ENCODE peak calls at places on chromosomes 2 and 18, in six cellular contexts. Q is body of pancreas, H is AG09309, V is retinal pigment epithelial cell, B is tibial artery, X is heart left ventricle. I is an unnamed sample.

GRCh38 chr2:43133336-43133707 is 93.1 kb downstream of the ZFP36L2 start:
- DNase-seq in H (no peak), B (no peak), Q (no peak), X (no peak), V (no peak), I (no peak)

GRCh38 chr2:197008229-197008628 is 81.7 kb upstream of the PGAP1 start:
- DNase-seq in B (no peak), V (no peak), H (peak), X (no peak), Q (no peak), I (peak)

GRCh38 chr18:10798727-10799435 is 273.1 kb downstream of the NAPG start:
- DNase-seq in V (peak), H (no peak), B (no peak), Q (peak), X (no peak), I (no peak)

GRCh38 chr2:198401644-198402043 is 597.3 kb downstream of the PLCL1 start:
- DNase-seq in X (no peak), Q (no peak), H (no peak), B (no peak), V (no peak), I (no peak)

GRCh38 chr2:95087379-95087778 is 34.2 kb downstream of the MRPS5 start:
- DNase-seq in B (no peak), H (no peak), V (no peak), X (no peak), Q (no peak), I (no peak)

GRCh38 chr2:96114903-96115581 is 1.3 kb downstream of the ADRA2B start:
- DNase-seq in X (no peak), Q (no peak), V (no peak), H (no peak), B (no peak), I (no peak)

GRCh38 chr2:143696651-143697050 is 567.4 kb downstream of the ARHGAP15 start:
- DNase-seq in H (no peak), B (no peak), V (no peak), X (no peak), Q (no peak), I (no peak)

GRCh38 chr2:214651451-214651850 is 158.0 kb downstream of the BARD1 start:
- DNase-seq in H (no peak), X (no peak), B (no peak), V (no peak), Q (no peak), I (no peak)

GRCh38 chr2:229245013-229245412 is 26.1 kb downstream of the PID1 start:
- DNase-seq in Q (no peak), B (no peak), V (no peak), H (no peak), X (no peak), I (peak)

GRCh38 chr2:19568809-19569208 is 210.4 kb upstream of the OSR1 start:
- DNase-seq in B (no peak), V (no peak), H (no peak), Q (no peak), X (no peak), I (no peak)

GRCh38 chr2:232563580-232563979 is 13.1 kb downstream of the EIF4E2 start:
- DNase-seq in H (no peak), B (no peak), X (no peak), Q (no peak), V (no peak), I (peak)

GRCh38 chr2:138997849-138998517 is 217.8 kb upstream of the NXPH2 start:
- DNase-seq in X (no peak), V (no peak), Q (no peak), B (no peak), H (no peak), I (peak)

GRCh38 chr2:230319211-230319862 is 7.7 kb upstream of the SP140L start:
- DNase-seq in B (no peak), H (no peak), X (no peak), Q (no peak), V (no peak), I (no peak)

GRCh38 chr18:34222025-34222395 is 2.7 kb downstream of the NOL4 start:
- DNase-seq in V (no peak), X (no peak), B (no peak), Q (no peak), H (no peak), I (peak)

GRCh38 chr2:157257312-157258252 is at the start of gene GALNT5:
- DNase-seq in V (no peak), X (no peak), B (no peak), H (no peak), Q (peak), I (peak)

GRCh38 chr2:118179445-118179844 is 91.2 kb downstream of the INSIG2 start:
- DNase-seq in X (no peak), Q (no peak), H (no peak), V (peak), B (no peak), I (no peak)

GRCh38 chr2:151826737-151827157 is 1.5 kb downstream of the ARL5A start:
- DNase-seq in H (no peak), B (no peak), X (no peak), Q (no peak), V (no peak), I (peak)

GRCh38 chr2:79219383-79219988 is 59.9 kb upstream of the REG3A start:
- DNase-seq in B (no peak), V (no peak), H (peak), Q (peak), X (no peak), I (peak)

GRCh38 chr2:100721693-100722092 is 98.2 kb upstream of the NPAS2 start:
- DNase-seq in Q (no peak), V (no peak), X (no peak), H (no peak), B (no peak), I (no peak)

GRCh38 chr2:207223051-207223450 is 57.3 kb upstream of the KLF7 start:
- DNase-seq in B (no peak), V (no peak), H (peak), Q (no peak), X (no peak), I (peak)

GRCh38 chr2:152468832-152469692 is 134.1 kb downstream of the FMNL2 start:
- DNase-seq in B (no peak), V (no peak), H (no peak), Q (peak), X (no peak), I (no peak)

GRCh38 chr2:160842286-160842685 is 317.9 kb upstream of the TANK start:
- DNase-seq in B (no peak), H (no peak), Q (no peak), X (no peak), V (no peak), I (no peak)

GRCh38 chr18:76981388-76981968 is 151.1 kb downstream of the MBP start:
- DNase-seq in B (no peak), X (no peak), V (no peak), H (no peak), Q (no peak), I (no peak)

GRCh38 chr2:20617892-20618467 is 32.9 kb downstream of the HS1BP3 start:
- DNase-seq in Q (peak), B (peak), H (peak), V (peak), X (peak), I (peak)

GRCh38 chr2:60530660-60531276 is 22.7 kb downstream of the BCL11A start:
- DNase-seq in H (no peak), B (no peak), V (no peak), X (peak), Q (peak), I (no peak)

GRCh38 chr2:27024812-27025211 is 8.0 kb upstream of the TMEM214 start:
- DNase-seq in V (no peak), H (no peak), B (peak), Q (no peak), X (no peak), I (no peak)

GRCh38 chr2:170822885-170823799 is 6.5 kb downstream of the GAD1 start:
- DNase-seq in X (no peak), V (no peak), B (no peak), Q (no peak), H (no peak), I (peak)

GRCh38 chr2:170819941-170820646 is 3.4 kb downstream of the GAD1 start:
- DNase-seq in V (no peak), Q (peak), X (no peak), B (no peak), H (no peak), I (no peak)

GRCh38 chr2:170820647-170821630 is 4.3 kb downstream of the GAD1 start:
- DNase-seq in Q (no peak), H (no peak), V (no peak), X (no peak), B (no peak), I (no peak)

GRCh38 chr2:170822292-170822884 is 5.7 kb downstream of the GAD1 start:
- DNase-seq in Q (no peak), X (no peak), V (no peak), B (no peak), H (no peak), I (peak)

DNA sequence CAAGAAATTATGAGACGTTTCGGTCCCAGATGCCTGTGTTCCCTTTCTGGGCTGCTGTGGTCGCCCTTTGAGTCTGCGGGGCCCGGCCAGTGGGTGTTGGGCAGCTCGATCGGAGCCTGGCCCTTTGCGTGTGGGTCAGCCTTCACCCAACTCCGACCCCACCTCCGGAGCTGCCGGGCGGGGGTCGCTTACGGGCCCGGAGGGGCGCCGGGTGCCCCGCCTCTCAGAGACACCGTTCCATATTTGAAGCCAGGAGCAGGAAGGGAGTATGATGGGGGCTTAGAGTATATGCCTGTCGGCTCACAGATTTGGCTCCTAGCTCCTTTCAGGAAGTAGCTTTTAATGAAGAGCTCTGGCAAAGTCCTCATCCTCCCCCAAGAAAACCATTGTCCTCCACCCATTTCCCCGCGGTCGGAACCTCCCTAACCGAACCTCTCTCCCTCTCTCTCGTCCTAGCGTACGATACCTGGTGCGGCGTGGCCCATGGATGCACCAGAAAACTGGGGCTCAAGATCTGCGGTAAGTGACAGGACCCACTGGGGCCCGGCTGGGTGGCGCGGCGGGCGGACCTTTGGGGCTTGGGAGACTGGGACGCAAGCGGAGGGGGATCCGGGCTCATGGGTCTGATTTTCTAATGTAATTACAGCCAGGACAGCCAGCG is 5.1 kb downstream of the GAD1 start:
- DNase-seq in B (no peak), Q (no peak), V (no peak), H (no peak), X (no peak), I (no peak)
- H3K4me3 ChIP-seq in B (peak), Q (no peak), V (no peak), H (no peak), X (peak), I (no peak)

GRCh38 chr2:70418514-70418913 is 116.6 kb upstream of the FAM136A start:
- DNase-seq in V (no peak), Q (no peak), B (no peak), X (no peak), H (no peak), I (no peak)
- TF ChIP-seq CTCF in V (no peak), Q (no peak), B (no peak), X (no peak), H (no peak), I (no peak)

GRCh38 chr2:18527822-18528221 is 32.6 kb downstream of the RDH14 start:
- DNase-seq in H (no peak), Q (no peak), B (no peak), X (no peak), V (no peak), I (no peak)
- H3K4me3 ChIP-seq in H (no peak), Q (no peak), B (no peak), X (no peak), V (no peak), I (no peak)

DNA sequence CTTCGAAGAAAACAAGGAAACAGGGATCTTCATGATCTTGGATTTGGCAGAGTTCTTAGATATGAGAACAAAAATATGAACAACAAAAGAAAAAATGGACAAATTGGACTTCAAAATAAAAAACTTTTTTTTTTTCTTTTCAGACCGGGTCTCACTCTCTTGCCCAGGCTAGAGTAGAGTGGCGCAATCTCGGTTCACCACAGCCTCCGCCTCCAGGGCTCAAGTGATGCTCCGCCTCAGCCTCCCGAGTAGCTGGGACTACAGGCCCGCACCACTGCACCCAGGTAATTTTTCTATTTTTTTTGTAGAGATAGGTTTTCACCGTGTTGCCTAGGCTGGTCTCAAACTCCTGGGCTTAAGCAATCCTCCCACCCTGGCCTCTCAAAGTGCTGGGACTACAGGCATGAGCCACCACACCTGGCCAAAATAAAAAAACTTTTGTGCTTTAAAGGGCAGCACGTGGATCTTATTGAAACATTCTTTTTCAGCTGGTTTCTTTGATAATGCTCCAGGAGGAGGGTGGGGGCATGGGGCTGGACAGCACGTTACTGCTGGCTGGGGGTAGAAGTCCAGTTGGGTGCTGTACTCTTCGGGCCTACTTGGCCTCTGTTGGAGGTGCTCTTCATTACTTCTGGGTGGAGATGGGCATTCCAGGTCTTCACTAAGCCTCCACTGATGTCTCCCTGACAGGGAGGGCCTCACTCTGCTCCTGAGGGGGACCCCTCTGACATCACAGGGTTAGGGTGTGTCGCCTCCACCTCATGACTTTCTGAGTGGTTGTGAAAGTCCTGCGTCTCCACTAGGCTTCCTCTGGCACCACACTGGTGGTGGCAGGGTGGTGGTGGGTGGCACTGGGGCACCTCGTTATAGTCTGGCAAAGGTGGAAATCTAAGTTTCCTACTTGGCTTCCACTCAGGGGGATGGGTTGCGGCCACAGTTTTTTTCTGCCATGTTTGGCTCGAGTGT is 150.5 kb upstream of the XPO1 start:
- DNase-seq in V (no peak), B (no peak), X (no peak), Q (no peak), H (no peak), I (no peak)
- TF ChIP-seq CTCF in V (no peak), B (no peak), X (no peak), Q (no peak), H (no peak), I (no peak)

GRCh38 chr2:127416486-127417001 is 1.7 kb upstream of the PROC start:
- DNase-seq in X (no peak), B (no peak), H (no peak), V (no peak), Q (no peak), I (no peak)
- H3K4me3 ChIP-seq in X (peak), B (peak), H (no peak), V (peak), Q (no peak), I (no peak)

GRCh38 chr18:24428709-24429108 is 2.2 kb downstream of the IMPACT start:
- DNase-seq in V (no peak), Q (no peak), B (no peak), H (no peak), X (no peak), I (no peak)
- TF ChIP-seq CTCF in V (peak), Q (no peak), B (no peak), H (no peak), X (peak), I (no peak)

GRCh38 chr18:35973650-35974049 is 1.2 kb downstream of the RMP24 start:
- DNase-seq in Q (no peak), V (no peak), X (no peak), B (no peak), H (no peak), I (no peak)
- H3K4me3 ChIP-seq in Q (no peak), V (peak), X (peak), B (peak), H (peak), I (peak)

GRCh38 chr18:36099311-36099710 is 29.8 kb downstream of the SLC39A6 start:
- DNase-seq in B (no peak), H (no peak), X (no peak), Q (no peak), V (no peak), I (no peak)

GRCh38 chr18:36096955-36097354 is 29.6 kb upstream of the RPRD1A start:
- DNase-seq in V (no peak), X (no peak), H (no peak), B (no peak), Q (no peak), I (no peak)

GRCh38 chr18:36089001-36089400 is 21.6 kb upstream of the RPRD1A start:
- DNase-seq in V (no peak), B (no peak), X (no peak), Q (no peak), H (no peak), I (no peak)

GRCh38 chr18:36095936-36096519 is 28.7 kb upstream of the RPRD1A start:
- DNase-seq in Q (no peak), B (no peak), X (no peak), V (peak), H (peak), I (peak)

DNA sequence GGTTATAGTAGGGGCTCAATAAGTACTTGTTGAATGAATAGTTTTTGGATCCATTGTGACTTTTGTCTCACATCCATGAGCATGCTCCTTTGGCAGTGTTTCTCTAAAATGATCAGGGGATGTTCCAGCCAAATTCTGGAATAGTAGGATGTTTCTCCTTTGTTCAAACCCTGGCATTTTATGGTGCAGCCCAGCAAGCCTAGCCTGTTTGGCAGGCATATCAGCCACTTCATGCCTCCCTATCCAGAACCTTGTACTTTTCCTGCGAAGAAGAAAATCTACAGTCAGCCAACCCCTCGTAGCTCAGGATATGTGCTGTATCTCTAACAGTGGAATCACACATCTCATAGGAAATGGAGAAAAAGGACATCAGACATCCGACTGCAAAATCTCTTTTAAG is 27.1 kb upstream of the RPRD1A start:
- DNase-seq in X (no peak), Q (no peak), H (no peak), B (no peak), V (no peak), I (no peak)
- TF ChIP-seq CTCF in X (no peak), Q (no peak), H (no peak), B (no peak), V (no peak), I (no peak)

GRCh38 chr2:47870668-47871540 is 35.4 kb downstream of the FBXO11 start:
- DNase-seq in B (no peak), V (no peak), Q (no peak), X (no peak), H (no peak), I (peak)
- H3K4me3 ChIP-seq in B (no peak), V (no peak), Q (no peak), X (no peak), H (no peak), I (no peak)